ENCODE peak calls at places on chromosomes 4 and X, in seven cellular contexts. S, J, T, I, O, C and M are unnamed samples.

GRCh38 chr4:40301592-40301991 is 33.5 kb upstream of the CHRNA9 start:
- DNase-seq in C (no peak), O (peak), J (no peak), S (no peak), T (peak), I (no peak), M (no peak)

GRCh38 chr4:40856836-40857362 is 107.1 kb downstream of the NSUN7 start:
- DNase-seq in O (peak), C (peak), J (peak), T (peak), S (peak), I (peak), M (no peak)

GRCh38 chrX:39928704-39929439 is 168.9 kb downstream of the BCOR start:
- DNase-seq in I (no peak), T (no peak), O (no peak), C (no peak), J (no peak), S (no peak), M (no peak)

GRCh38 chr4:94452476-94453300 is 946 bp downstream of the PDLIM5 start:
- DNase-seq in I (peak), J (peak), C (peak), T (peak), S (peak), O (peak), M (peak)

GRCh38 chr4:2977116-2978097 is 14.0 kb downstream of the GRK4 start:
- DNase-seq in J (no peak), I (no peak), T (no peak), O (no peak), C (no peak), S (peak), M (peak)

GRCh38 chrX:37746268-37746931 is 33.5 kb upstream of the CYBB start:
- DNase-seq in I (no peak), J (peak), C (no peak), O (peak), S (peak), T (no peak), M (no peak)

GRCh38 chr4:56244681-56245080 is 142.6 kb downstream of the AASDH start:
- DNase-seq in O (no peak), T (no peak), C (no peak), I (no peak), S (no peak), J (no peak), M (no peak)

GRCh38 chr4:114005569-114006442 is 26.4 kb upstream of the ARSJ start:
- DNase-seq in J (no peak), S (peak), I (no peak), O (no peak), C (no peak), T (no peak), M (peak)

GRCh38 chr4:98626350-98626749 is 32.1 kb downstream of the TSPAN5 start:
- DNase-seq in S (peak), J (no peak), O (no peak), T (no peak), C (no peak), I (no peak), M (peak)

GRCh38 chr4:7285244-7286122 is 93.1 kb downstream of the SORCS2 start:
- DNase-seq in O (no peak), I (no peak), J (no peak), S (no peak), T (no peak), C (no peak), M (no peak)

GRCh38 chr4:94721310-94721709 is 36.4 kb upstream of the BMPR1B start:
- DNase-seq in J (no peak), C (no peak), O (no peak), S (no peak), T (no peak), I (no peak), M (no peak)

GRCh38 chr4:150457802-150458201 is 124.1 kb upstream of the MAB21L2 start:
- DNase-seq in J (no peak), O (no peak), T (no peak), S (peak), I (no peak), C (no peak), M (no peak)

GRCh38 chrX:37701588-37701987 is 16.0 kb downstream of the XK start:
- DNase-seq in S (no peak), I (no peak), J (no peak), T (no peak), C (no peak), O (no peak), M (no peak)

GRCh38 chrX:39067866-39068265 is 266.6 kb downstream of the MID1IP1 start:
- DNase-seq in O (no peak), T (no peak), S (no peak), J (no peak), C (no peak), I (no peak), M (no peak)

GRCh38 chr4:84341559-84341958 is 157.5 kb downstream of the NKX6-1 start:
- DNase-seq in O (no peak), I (no peak), S (no peak), T (no peak), C (no peak), J (no peak), M (no peak)

GRCh38 chr4:120633810-120634209 is 288.7 kb downstream of the PRDM5 start:
- DNase-seq in C (no peak), O (no peak), S (no peak), T (no peak), I (no peak), J (no peak), M (no peak)

GRCh38 chr4:173835863-173836262 is 305.8 kb upstream of the HAND2 start:
- DNase-seq in S (peak), T (no peak), J (no peak), C (peak), O (no peak), I (no peak), M (no peak)

GRCh38 chrX:20623448-20623847 is 356.7 kb upstream of the RPS6KA3 start:
- DNase-seq in J (no peak), S (peak), O (no peak), C (no peak), T (no peak), I (no peak), M (no peak)

GRCh38 chr4:133929540-133929939 is 272.0 kb downstream of the PABPC4L start:
- DNase-seq in T (no peak), O (no peak), C (no peak), J (no peak), S (no peak), I (no peak), M (no peak)

GRCh38 chrX:149374751-149375150 is 130.4 kb downstream of the IDS start:
- DNase-seq in J (no peak), C (no peak), I (no peak), T (no peak), O (no peak), S (peak), M (no peak)

GRCh38 chr4:159197260-159197884 is 94.5 kb downstream of the RAPGEF2 start:
- DNase-seq in J (no peak), I (no peak), O (no peak), T (no peak), S (no peak), C (no peak), M (no peak)

GRCh38 chr4:77449996-77450395 is 155.6 kb upstream of the CXCL13 start:
- DNase-seq in O (no peak), C (no peak), J (no peak), I (no peak), T (no peak), S (no peak), M (no peak)

DNA sequence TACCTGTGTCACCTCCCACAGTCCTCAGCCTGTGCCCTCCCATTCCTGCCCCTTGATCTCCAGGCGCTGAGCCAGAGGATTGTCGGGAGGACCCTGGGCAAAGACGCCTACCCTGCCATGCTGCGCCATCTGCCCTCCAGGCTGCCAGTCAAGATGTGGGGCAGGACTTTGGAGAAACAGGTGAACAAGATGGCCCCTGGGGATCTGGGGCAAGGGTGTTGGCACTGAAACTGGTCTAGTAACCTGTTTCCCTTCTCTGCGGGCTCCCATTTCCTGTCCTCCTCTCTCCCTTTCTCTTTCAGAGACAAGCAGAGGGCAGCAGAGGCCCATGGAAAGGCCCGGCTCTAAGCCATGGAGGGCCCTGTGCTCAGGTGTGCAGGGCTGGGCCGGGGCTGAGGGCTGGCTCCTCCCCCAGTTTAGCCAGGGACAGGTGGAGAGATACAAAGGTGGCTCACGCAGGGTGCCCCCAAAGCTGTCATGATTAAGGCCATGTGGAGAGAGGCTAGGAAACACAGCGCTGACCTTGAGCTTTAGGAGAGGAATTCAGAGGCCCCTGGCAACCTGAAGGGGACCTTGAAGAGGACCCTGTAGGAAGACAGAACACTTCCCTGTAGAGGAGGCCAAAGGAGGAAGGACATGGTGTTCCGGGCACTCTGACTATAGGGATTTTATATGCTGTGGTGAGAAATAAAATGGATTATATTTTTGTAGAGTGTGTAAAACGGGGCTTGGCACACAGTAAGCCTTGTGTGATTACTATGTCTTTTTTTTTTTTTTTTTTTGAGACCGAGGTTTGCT is at the start of gene GLOD5:
- DNase-seq in J (peak), I (no peak), S (peak), T (peak), C (peak), O (peak), M (no peak)
- TF ChIP-seq CTCF in J (no peak), I (no peak), S (no peak), T (no peak), C (peak), O (no peak), M (peak)

DNA sequence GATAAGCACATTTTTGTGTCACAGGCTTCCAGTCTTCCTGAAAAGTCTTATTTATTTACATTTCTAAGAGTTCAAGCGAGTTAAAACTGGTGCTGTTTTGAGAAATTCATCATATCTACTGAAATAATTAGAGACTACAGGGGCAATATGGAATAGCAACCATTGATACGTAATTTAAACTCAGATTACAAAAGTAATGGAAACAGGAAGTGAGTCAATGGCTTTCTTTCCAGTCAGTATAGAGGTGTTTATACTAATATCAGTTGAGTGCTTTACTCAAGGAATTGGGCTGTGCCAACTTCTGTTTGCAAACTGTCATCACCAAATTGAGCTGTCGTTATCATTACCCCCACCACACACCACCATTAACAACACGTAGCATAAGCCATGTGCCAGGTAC is 222.7 kb downstream of the COL25A1 start:
- DNase-seq in C (no peak), T (no peak), J (no peak), O (no peak), S (peak), I (no peak), M (no peak)
- TF ChIP-seq CTCF in C (no peak), T (no peak), J (no peak), O (no peak), S (no peak), I (no peak), M (no peak)

GRCh38 chrX:19007868-19008267 is 24.0 kb upstream of the PHKA2 start:
- DNase-seq in I (no peak), T (no peak), S (no peak), O (no peak), J (no peak), C (no peak), M (no peak)

GRCh38 chrX:19007011-19007410 is 23.1 kb upstream of the PHKA2 start:
- DNase-seq in J (no peak), I (no peak), T (no peak), O (no peak), C (no peak), S (no peak), M (no peak)

GRCh38 chrX:19003756-19004155 is 19.8 kb upstream of the PHKA2 start:
- DNase-seq in C (no peak), T (no peak), O (no peak), S (no peak), I (no peak), J (no peak), M (no peak)

GRCh38 chrX:19005909-19006308 is 22.0 kb upstream of the PHKA2 start:
- DNase-seq in S (no peak), O (peak), I (no peak), J (no peak), C (peak), T (no peak), M (no peak)
- TF ChIP-seq CTCF in S (no peak), O (peak), I (no peak), J (no peak), C (no peak), T (no peak), M (peak)

GRCh38 chr4:138964716-138965426 is 50.7 kb upstream of the NOCT start:
- DNase-seq in O (no peak), C (no peak), I (no peak), T (no peak), J (no peak), S (no peak), M (no peak)
- TF ChIP-seq CTCF in O (no peak), C (no peak), I (no peak), T (no peak), J (no peak), S (no peak), M (no peak)

DNA sequence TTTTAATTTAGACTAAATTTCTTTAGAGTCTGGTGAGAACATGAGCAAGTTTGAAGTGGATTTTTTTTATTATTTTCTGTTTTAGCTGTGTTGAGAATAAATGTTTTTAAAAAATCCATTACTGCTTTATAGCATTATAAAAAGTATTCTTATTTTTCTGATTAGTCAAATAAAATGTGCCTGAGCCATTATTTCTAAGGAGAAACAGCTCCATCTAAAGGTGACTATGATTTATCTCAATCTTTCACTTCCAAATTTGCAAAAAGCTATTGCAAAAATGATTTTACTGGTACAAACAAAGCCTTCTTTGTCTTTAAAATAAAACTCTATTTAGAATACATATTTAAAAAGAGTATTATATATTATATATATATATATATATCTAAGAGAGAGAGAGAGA is 959.2 kb downstream of the FAM133A start:
- DNase-seq in I (no peak), C (no peak), T (no peak), S (no peak), O (no peak), J (no peak), M (no peak)
- TF ChIP-seq CTCF in I (no peak), C (peak), T (no peak), S (no peak), O (no peak), J (no peak), M (no peak)

GRCh38 chr4:127782275-127783025 is at the start of gene HSPA4L:
- DNase-seq in J (peak), S (peak), O (peak), C (no peak), T (peak), I (no peak), M (peak)
- TF ChIP-seq CTCF in J (no peak), S (peak), O (peak), C (peak), T (no peak), I (peak), M (peak)

GRCh38 chr4:128386761-128387599 is 99.4 kb upstream of the PGRMC2 start:
- DNase-seq in J (peak), T (peak), S (peak), O (no peak), C (peak), I (no peak), M (peak)

GRCh38 chr4:128384765-128385164 is 97.2 kb upstream of the PGRMC2 start:
- DNase-seq in S (no peak), I (no peak), T (no peak), O (no peak), J (no peak), C (no peak), M (no peak)

GRCh38 chr4:128385199-128385598 is 97.6 kb upstream of the PGRMC2 start:
- DNase-seq in T (no peak), S (no peak), O (no peak), I (no peak), J (no peak), C (no peak), M (no peak)

GRCh38 chr4:128384091-128384520 is 96.5 kb upstream of the PGRMC2 start:
- DNase-seq in O (no peak), T (no peak), C (no peak), I (no peak), S (peak), J (no peak), M (peak)

GRCh38 chr4:128385683-128386304 is 98.2 kb upstream of the PGRMC2 start:
- DNase-seq in O (peak), J (no peak), S (peak), T (no peak), C (no peak), I (no peak), M (peak)
- TF ChIP-seq CTCF in O (no peak), J (no peak), S (peak), T (no peak), C (peak), I (no peak), M (peak)